ENCODE peak calls at places on chromosomes 5 and 9, in seven cellular contexts. T is keratinocyte, K is colonic mucosa, S is right atrium auricular region, J is breast epithelium, C is HFF-Myc, Z is A549. A is an unnamed sample.

GRCh38 chr9:35734096-35734495 is 1.6 kb downstream of the CREB3 start:
- DNase-seq in K (no peak), J (no peak), S (no peak), C (no peak), T (no peak), Z (no peak), A (no peak)

GRCh38 chr9:16532681-16533450 is 337.6 kb downstream of the BNC2 start:
- DNase-seq in S (no peak), J (no peak), K (no peak), T (peak), C (no peak), Z (peak), A (peak)

GRCh38 chr5:33257807-33258491 is 182.8 kb upstream of the TARS1 start:
- DNase-seq in S (no peak), K (no peak), T (no peak), Z (no peak), J (no peak), C (peak), A (peak)

GRCh38 chr9:116074658-116075057 is 78.9 kb upstream of the PAPPA start:
- DNase-seq in K (no peak), T (no peak), J (no peak), C (no peak), S (no peak), Z (no peak), A (peak)

GRCh38 chr5:148090200-148090599 is 26.4 kb downstream of the SPINK5 start:
- DNase-seq in J (no peak), T (no peak), Z (no peak), S (no peak), C (no peak), K (no peak), A (peak)

GRCh38 chr9:22005700-22006605 is 3.2 kb downstream of the CDKN2B start:
- DNase-seq in J (no peak), Z (no peak), S (no peak), T (no peak), K (no peak), C (no peak), A (peak)

GRCh38 chr9:3516667-3517330 is 9.0 kb downstream of the RFX3 start:
- DNase-seq in Z (no peak), C (no peak), J (no peak), T (no peak), S (no peak), K (no peak), A (no peak)

GRCh38 chr9:115264333-115264732 is 146.4 kb upstream of the TNC start:
- DNase-seq in K (no peak), T (no peak), Z (no peak), S (no peak), C (no peak), J (no peak), A (no peak)

GRCh38 chr5:32100230-32100629 is 73.9 kb downstream of the GOLPH3 start:
- DNase-seq in T (no peak), Z (no peak), J (no peak), C (no peak), K (no peak), S (no peak), A (no peak)

GRCh38 chr5:43601454-43602260 is 1.3 kb upstream of the NNT start:
- DNase-seq in K (no peak), S (no peak), J (no peak), T (no peak), C (no peak), Z (no peak), A (peak)

GRCh38 chr5:178121450-178122276 is 8.3 kb downstream of the N4BP3 start:
- DNase-seq in T (no peak), C (no peak), K (no peak), S (no peak), Z (no peak), J (no peak), A (no peak)

GRCh38 chr9:129524848-129525345 is 96.0 kb downstream of the C9orf50 start:
- DNase-seq in T (no peak), C (no peak), K (no peak), S (no peak), Z (no peak), J (no peak), A (no peak)

GRCh38 chr5:151007430-151008123 is 12.8 kb upstream of the GPX3 start:
- DNase-seq in K (no peak), Z (no peak), C (no peak), S (no peak), T (no peak), J (no peak), A (no peak)

GRCh38 chr5:56616454-56617160 is 198.7 kb upstream of the MAP3K1 start:
- DNase-seq in S (no peak), T (no peak), K (no peak), C (no peak), J (no peak), Z (no peak), A (no peak)

GRCh38 chr5:125083932-125084331 is 337.5 kb upstream of the ZNF608 start:
- DNase-seq in C (peak), Z (no peak), S (no peak), J (no peak), K (no peak), T (peak), A (peak)

GRCh38 chr9:128719919-128720605 is 3.9 kb downstream of the ZDHHC12 start:
- DNase-seq in C (no peak), Z (no peak), K (no peak), S (no peak), T (no peak), J (no peak), A (no peak)

GRCh38 chr5:29770936-29771335 is 1422.5 kb upstream of the CDH6 start:
- DNase-seq in K (no peak), S (no peak), J (no peak), C (no peak), T (no peak), Z (no peak), A (no peak)

GRCh38 chr9:94665606-94666005 is 26.3 kb upstream of the FBP1 start:
- DNase-seq in S (no peak), J (no peak), Z (no peak), C (no peak), K (no peak), T (no peak), A (no peak)

GRCh38 chr9:87324613-87325194 is 173.0 kb upstream of the DAPK1 start:
- DNase-seq in S (no peak), K (no peak), T (peak), C (peak), J (no peak), Z (peak), A (peak)

GRCh38 chr5:78182838-78183237 is 111.7 kb downstream of the AP3B1 start:
- DNase-seq in C (no peak), S (no peak), Z (no peak), J (no peak), K (peak), T (peak), A (peak)

GRCh38 chr9:76756273-76756650 is 8.0 kb upstream of the PCA3 start:
- DNase-seq in T (no peak), C (peak), J (no peak), Z (peak), K (peak), S (no peak), A (peak)

GRCh38 chr5:82669720-82670119 is 391.6 kb upstream of the RPS23 start:
- DNase-seq in C (no peak), Z (no peak), J (no peak), K (no peak), T (no peak), S (no peak), A (no peak)

GRCh38 chr5:55154893-55155292 is 5.1 kb upstream of the GPX8 start:
- DNase-seq in J (no peak), Z (no peak), T (no peak), K (no peak), C (no peak), S (no peak), A (peak)

GRCh38 chr9:116687762-116688160 is 656 bp downstream of the TRIM32 start:
- DNase-seq in Z (peak), C (no peak), J (no peak), S (no peak), K (no peak), T (no peak), A (no peak)

GRCh38 chr5:139177809-139178581 is 20.2 kb downstream of the SIL1 start:
- DNase-seq in S (no peak), C (no peak), Z (no peak), K (peak), J (peak), T (no peak), A (no peak)

GRCh38 chr9:122350577-122351355 is 20.1 kb upstream of the PTGS1 start:
- DNase-seq in Z (peak), T (no peak), K (peak), J (peak), S (peak), C (no peak), A (peak)

DNA sequence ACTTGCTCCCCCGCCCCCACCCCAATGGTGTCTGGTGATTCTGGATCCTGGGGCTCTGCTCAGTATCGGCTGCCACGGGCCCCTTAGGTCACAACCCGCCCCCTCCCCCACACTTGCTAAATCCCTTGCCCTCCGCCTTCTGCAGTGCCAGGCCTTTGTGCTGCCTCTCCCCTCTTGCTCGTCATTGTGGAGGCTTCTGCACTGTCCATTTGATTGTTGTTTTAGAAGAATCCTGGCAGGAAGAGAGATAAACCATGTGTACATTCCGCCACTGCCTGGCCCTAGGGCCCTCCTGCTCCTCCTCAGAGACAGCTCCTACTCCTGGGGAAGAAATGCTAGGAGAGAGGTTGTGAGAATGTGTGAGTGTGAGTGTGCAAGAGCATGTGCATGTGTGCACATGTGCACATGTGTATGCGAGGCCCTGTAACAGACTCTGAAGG is 50.3 kb downstream of the MVB12B start:
- DNase-seq in K (no peak), C (no peak), T (no peak), S (no peak), J (no peak), Z (no peak), A (no peak)
- H3K4me3 ChIP-seq in K (no peak), C (no peak), T (no peak), S (no peak), J (no peak), Z (no peak), A (no peak)

GRCh38 chr5:36090033-36090432 is 23.4 kb upstream of the UGT3A2 start:
- DNase-seq in Z (no peak), C (peak), S (no peak), T (no peak), J (no peak), K (no peak), A (peak)
- TF ChIP-seq CTCF in Z (no peak), C (peak), S (no peak), T (peak), J (no peak), K (no peak), A (peak)

GRCh38 chr5:128966846-128967245 is 1.6 kb downstream of the SLC27A6 start:
- DNase-seq in T (no peak), K (no peak), Z (no peak), S (no peak), C (no peak), J (no peak), A (peak)

GRCh38 chr5:128965011-128965637 is at the start of gene SLC27A6:
- DNase-seq in Z (peak), C (no peak), S (no peak), J (no peak), K (peak), T (no peak), A (peak)

GRCh38 chr5:128966375-128966774 is 1.1 kb downstream of the SLC27A6 start:
- DNase-seq in K (no peak), T (no peak), C (no peak), Z (no peak), J (no peak), S (no peak), A (no peak)

GRCh38 chr5:128962211-128962610 is 3.1 kb upstream of the SLC27A6 start:
- DNase-seq in T (no peak), K (no peak), J (no peak), S (no peak), C (no peak), Z (no peak), A (no peak)

DNA sequence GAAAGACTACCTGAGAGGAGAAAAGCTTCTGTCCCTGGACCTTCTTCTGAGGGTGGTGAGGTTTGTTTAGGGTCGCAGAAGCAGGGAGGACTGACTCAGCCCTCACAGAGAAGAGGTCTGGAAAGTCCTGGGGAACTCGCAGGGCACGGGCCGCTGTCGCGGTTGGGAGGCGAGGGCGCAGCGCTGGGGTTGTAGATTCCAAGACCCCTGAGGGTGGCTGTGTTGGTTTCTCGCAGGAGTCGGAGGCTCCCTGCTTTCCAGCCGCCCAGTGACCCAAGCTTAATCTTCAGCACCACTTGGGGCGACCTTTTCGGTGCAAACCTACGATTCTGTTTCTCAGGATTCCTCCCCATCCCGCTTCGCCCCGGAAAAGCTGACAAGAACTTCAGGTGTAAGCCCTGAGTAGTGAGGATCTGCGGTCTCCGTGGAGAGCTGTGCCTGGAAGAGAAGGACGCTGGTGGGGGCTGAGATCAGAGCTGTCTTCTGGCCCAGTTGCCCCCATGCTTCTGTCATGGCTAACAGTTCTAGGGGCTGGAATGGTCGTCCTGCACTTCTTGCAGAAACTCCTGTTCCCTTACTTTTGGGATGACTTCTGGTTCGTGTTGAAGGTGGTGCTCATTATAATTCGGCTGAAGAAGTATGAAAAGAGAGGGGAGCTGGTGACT is 482 bp downstream of the SLC27A6 start:
- DNase-seq in S (no peak), Z (no peak), T (no peak), K (no peak), C (no peak), J (no peak), A (no peak)
- H3K4me3 ChIP-seq in S (peak), Z (peak), T (peak), K (peak), C (peak), J (peak), A (peak)

GRCh38 chr9:72696481-72696880 is 175.1 kb downstream of the TMC1 start:
- DNase-seq in S (no peak), T (no peak), J (no peak), C (no peak), K (no peak), Z (no peak), A (no peak)

GRCh38 chr9:72691671-72692070 is 170.3 kb downstream of the TMC1 start:
- DNase-seq in T (no peak), Z (no peak), J (no peak), K (no peak), C (no peak), S (no peak), A (no peak)

DNA sequence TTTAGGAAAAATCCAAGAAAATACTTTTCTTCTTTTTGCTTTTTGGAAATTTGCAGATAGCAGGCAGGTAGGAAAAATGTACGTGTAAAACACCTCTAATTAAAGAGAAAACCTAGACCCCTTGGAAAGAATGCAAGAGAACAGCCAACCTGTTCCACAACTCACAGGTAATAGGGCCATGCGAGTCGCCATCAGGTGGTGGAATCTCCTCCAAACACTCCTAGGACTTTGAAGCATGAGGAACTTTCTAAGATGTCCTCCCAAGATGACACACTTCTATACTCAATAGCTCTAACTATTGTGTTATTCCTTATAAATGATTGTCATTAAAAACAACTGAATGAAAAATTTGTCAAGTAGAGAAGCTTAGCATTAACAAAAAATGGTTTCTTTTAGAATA is 174.0 kb downstream of the TMC1 start:
- DNase-seq in J (no peak), K (no peak), Z (no peak), T (no peak), C (no peak), S (no peak), A (peak)
- TF ChIP-seq CTCF in J (no peak), K (no peak), Z (no peak), T (no peak), C (no peak), S (no peak), A (peak)

A was measured in epithelial cell of esophagus.